ENCODE peak calls at places on chromosomes 13 and 19, in seven cellular contexts. T is breast epithelium, K is GM12892, A is prostate gland, B is sigmoid colon, N is GM12891, F is SK-N-SH. E is an unnamed sample.

GRCh38 chr19:17777840-17778620 is 16.9 kb upstream of the B3GNT3 start:
- DNase-seq in F (peak), B (no peak), N (peak), A (no peak), T (no peak), K (no peak), E (peak)

GRCh38 chr13:39597828-39598227 is 5.2 kb downstream of the LHFPL6 start:
- DNase-seq in K (no peak), A (no peak), N (no peak), F (no peak), T (no peak), B (no peak), E (no peak)

GRCh38 chr13:112348642-112349345 is 27.4 kb upstream of the SPACA7 start:
- DNase-seq in T (no peak), N (no peak), K (no peak), A (no peak), F (no peak), B (no peak), E (peak)

GRCh38 chr19:7923295-7924191 is 2.4 kb downstream of the CTXN1 start:
- DNase-seq in F (no peak), B (peak), A (no peak), K (no peak), N (no peak), T (no peak), E (peak)

GRCh38 chr19:52600639-52601024 is 30.5 kb downstream of the ZNF701 start:
- DNase-seq in K (no peak), N (no peak), B (peak), T (no peak), F (no peak), A (no peak), E (peak)

GRCh38 chr19:2856457-2857055 is 10.6 kb upstream of the ZNF556 start:
- DNase-seq in F (no peak), A (no peak), N (no peak), B (no peak), T (no peak), K (no peak), E (no peak)

GRCh38 chr19:49442354-49442753 is 1.0 kb upstream of the SLC17A7 start:
- DNase-seq in B (peak), N (no peak), A (no peak), T (no peak), K (no peak), F (no peak), E (no peak)

GRCh38 chr13:95494082-95494681 is 58.3 kb upstream of the CLDN10 start:
- DNase-seq in B (no peak), N (peak), T (no peak), F (peak), A (peak), K (peak), E (no peak)

GRCh38 chr13:105159794-105160193 is 1375.7 kb downstream of the EFNB2 start:
- DNase-seq in F (no peak), N (no peak), T (no peak), A (no peak), B (no peak), K (no peak), E (no peak)

GRCh38 chr13:27194895-27195764 is 23.5 kb upstream of the USP12 start:
- DNase-seq in A (no peak), F (no peak), B (no peak), N (no peak), K (no peak), T (no peak), E (no peak)

GRCh38 chr19:10749435-10750384 is 31.8 kb downstream of the DNM2 start:
- DNase-seq in F (no peak), T (no peak), B (no peak), N (no peak), A (no peak), K (no peak), E (no peak)

GRCh38 chr19:19171821-19172532 is 1.9 kb upstream of the MEF2B start:
- DNase-seq in F (no peak), A (no peak), K (no peak), B (no peak), T (no peak), N (no peak), E (no peak)

GRCh38 chr19:5627395-5627904 is 4.6 kb downstream of the SAFB start:
- DNase-seq in B (peak), A (no peak), K (no peak), F (no peak), N (peak), T (no peak), E (peak)
- TF ChIP-seq POLR2AphosphoS5 in B (no peak), A (no peak), K (no peak), F (no peak), N (no peak), T (no peak), E (peak)

GRCh38 chr19:12672744-12673143 is 6.1 kb downstream of the WDR83 start:
- DNase-seq in N (no peak), K (no peak), A (no peak), F (no peak), T (no peak), B (no peak), E (no peak)

GRCh38 chr19:12676928-12677327 is 4.8 kb downstream of the DHPS start:
- DNase-seq in T (no peak), A (no peak), N (no peak), F (no peak), B (no peak), K (no peak), E (no peak)

GRCh38 chr19:12676384-12676792 is 5.3 kb downstream of the DHPS start:
- DNase-seq in K (peak), A (peak), B (peak), F (peak), N (peak), T (peak), E (peak)

GRCh38 chr19:12675377-12675776 is 6.3 kb downstream of the DHPS start:
- DNase-seq in A (no peak), T (no peak), K (no peak), F (no peak), N (no peak), B (no peak), E (no peak)

GRCh38 chr19:12675940-12676339 is 5.7 kb downstream of the DHPS start:
- DNase-seq in B (no peak), F (no peak), K (no peak), N (no peak), T (no peak), A (no peak), E (no peak)
- TF ChIP-seq POLR2AphosphoS5 in B (no peak), F (no peak), K (no peak), N (no peak), T (no peak), A (no peak), E (no peak)

GRCh38 chr13:99280166-99280565 is 22.0 kb upstream of the GPR18 start:
- DNase-seq in A (no peak), K (no peak), N (no peak), B (no peak), F (no peak), T (no peak), E (no peak)
- TF ChIP-seq POLR2AphosphoS5 in A (no peak), K (no peak), N (no peak), B (no peak), F (no peak), T (no peak), E (no peak)

DNA sequence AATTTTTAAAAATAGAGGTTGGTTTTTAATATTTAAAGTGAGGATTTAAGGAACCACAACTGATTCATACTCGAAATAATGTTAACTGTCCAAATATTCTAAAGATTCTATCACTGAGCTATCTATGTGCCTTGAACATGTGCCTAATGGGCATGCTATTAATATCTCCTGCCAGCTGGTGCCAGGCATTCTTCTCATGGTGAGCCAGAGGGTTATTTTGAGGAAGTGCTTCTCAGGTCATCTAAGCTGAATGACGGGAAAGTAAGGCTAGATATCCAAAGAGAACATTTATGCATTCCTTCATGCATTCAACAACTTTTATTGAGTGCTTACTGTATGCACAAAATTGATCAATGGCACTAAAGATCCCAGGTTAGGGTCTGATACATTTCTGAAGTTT is 138.2 kb downstream of the PIBF1 start:
- DNase-seq in B (no peak), T (no peak), N (no peak), F (no peak), K (no peak), A (no peak), E (no peak)
- TF ChIP-seq POLR2AphosphoS5 in B (no peak), T (no peak), N (no peak), F (no peak), K (no peak), A (no peak), E (no peak)